ENCODE peak calls at places on chromosomes 6 and 20, in six cellular contexts. V is tibial artery; S is stimulated activated CD4-positive, alpha-beta T cell treated with anti-CD3 and anti-CD28 coated beads, TNF-alpha, amount 100 ng/mL, for 4 hours; E is astrocyte; R is activated gamma-delta T cell treated with Interleukin-2 at 50 U/mL for 16 hours; D is AG10803. B is an unnamed sample.
A peak's percentile ranks its signal among the peaks of the same experiment; 100 is the strongest.

GRCh38 chr20:33276303-33277113 is 6.5 kb upstream of the BPIFB1 start:
- DNase-seq in V (peak; percentile 57), S (no peak), E (no peak), R (no peak), D (no peak), B (no peak)

GRCh38 chr6:160462551-160463109 is 114.5 kb downstream of the SLC22A3 start:
- DNase-seq in V (no peak), S (no peak), E (peak; percentile 95), R (peak; percentile 57), D (peak; percentile 92), B (no peak)

GRCh38 chr6:40138273-40138720 is 204.0 kb upstream of the MOCS1 start:
- DNase-seq in V (no peak), S (no peak), E (no peak), R (no peak), D (no peak), B (no peak)

GRCh38 chr6:435442-436307 is 44.1 kb downstream of the IRF4 start:
- DNase-seq in V (peak; percentile 24), S (no peak), E (no peak), R (no peak), D (no peak), B (no peak)

GRCh38 chr6:111725446-111726112 is 119.9 kb upstream of the TRAF3IP2 start:
- DNase-seq in V (peak; percentile 79), S (no peak), E (no peak), R (no peak), D (peak; percentile 88), B (no peak)

GRCh38 chr20:34557936-34558319 is 590 bp upstream of the MAP1LC3A start:
- DNase-seq in V (no peak), S (no peak), E (no peak), R (no peak), D (no peak), B (no peak)

GRCh38 chr20:24438331-24438730 is 31.1 kb upstream of the SYNDIG1 start:
- DNase-seq in V (no peak), S (no peak), E (no peak), R (no peak), D (no peak), B (no peak)

GRCh38 chr6:15462717-15463525 is 199.9 kb downstream of the DTNBP1 start:
- DNase-seq in V (no peak), S (no peak), E (peak; percentile 77), R (no peak), D (peak; percentile 71), B (no peak)

GRCh38 chr6:138577151-138577915 is 78.0 kb upstream of the NHSL1 start:
- DNase-seq in V (no peak), S (no peak), E (peak; percentile 35), R (no peak), D (no peak), B (no peak)

GRCh38 chr6:32081168-32081624 is 27.9 kb downstream of the TNXB start:
- DNase-seq in V (peak; percentile 90), S (no peak), E (peak; percentile 82), R (no peak), D (peak; percentile 94), B (peak; percentile 90)

GRCh38 chr6:134868812-134869211 is 81.1 kb downstream of the ALDH8A1 start:
- DNase-seq in V (no peak), S (no peak), E (no peak), R (no peak), D (no peak), B (no peak)